ENCODE peak calls at places on chromosomes 12 and 14, in seven cellular contexts. S is CD4-positive, alpha-beta T cell; U is cardiac fibroblast; T is breast epithelium; X is stimulated activated CD4-positive, alpha-beta T cell treated with anti-CD3 and anti-CD28 coated beads, Interleukin-1b, Interleukin-23, amount 100 ng/mL, for 48 hours; P is hypothalamus; E is left ventricle myocardium inferior. V is an unnamed sample.
A peak's percentile ranks its signal among the peaks of the same experiment; 100 is the strongest.

GRCh38 chr14:104550849-104551728 is 28.5 kb upstream of the C14orf180 start:
- DNase-seq in E (no peak), U (no peak), X (no peak), T (peak; percentile 43), S (no peak), P (no peak), V (no peak)

GRCh38 chr12:117967512-117967911 is 1.3 kb downstream of the KSR2 start:
- DNase-seq in T (no peak), X (no peak), U (no peak), S (no peak), P (no peak), E (no peak), V (no peak)

GRCh38 chr12:3317841-3318501 is 173.0 kb upstream of the PRMT8 start:
- DNase-seq in S (no peak), E (no peak), X (no peak), P (no peak), U (no peak), T (no peak), V (no peak)

GRCh38 chr14:89324501-89325298 is 92.3 kb downstream of the FOXN3 start:
- DNase-seq in T (no peak), U (no peak), E (no peak), S (no peak), P (no peak), X (no peak), V (no peak)

GRCh38 chr14:61661471-61661988 is 33.8 kb upstream of the HIF1A start:
- DNase-seq in S (no peak), U (peak; percentile 91), X (no peak), T (no peak), E (no peak), P (no peak), V (no peak)

GRCh38 chr12:127238061-127238460 is 1028.9 kb upstream of the TMEM132C start:
- DNase-seq in P (no peak), X (no peak), U (peak; percentile 89), S (no peak), T (no peak), E (no peak), V (no peak)

GRCh38 chr12:14366211-14366762 is 805 bp downstream of the ATF7IP start:
- DNase-seq in E (no peak), U (no peak), T (no peak), P (no peak), S (no peak), X (no peak), V (no peak)

GRCh38 chr12:98653866-98654493 is 8.9 kb downstream of the APAF1 start:
- DNase-seq in T (no peak), S (no peak), X (no peak), P (no peak), E (no peak), U (peak; percentile 74), V (no peak)

GRCh38 chr14:51147183-51147582 is 52.3 kb upstream of the TRIM9 start:
- DNase-seq in T (no peak), U (peak; percentile 63), E (no peak), S (no peak), P (no peak), X (no peak), V (no peak)

GRCh38 chr12:131362290-131363211 is 348.3 kb upstream of the SFSWAP start:
- DNase-seq in X (no peak), P (no peak), S (no peak), E (no peak), U (no peak), T (no peak), V (no peak)

V was measured in thoracic aorta.